ENCODE peak calls at places on chromosomes 7 and 10, in eight cellular contexts. One of them, this sample, is unnamed.

GRCh38 chr7:86942081-86942480 is 117.4 kb downstream of the ELAPOR2 start:
- DNase-seq in fibroblast of lung: no peak
- DNase-seq in cardiac muscle cell: no peak
- DNase-seq in Peyer's patch: no peak
- DNase-seq in suprapubic skin: no peak
- DNase-seq in stomach: no peak
- DNase-seq in naive thymus-derived CD4-positive, alpha-beta T cell: no peak
- DNase-seq in CD4-positive, alpha-beta T cell: no peak
- DNase-seq in this sample: no peak

GRCh38 chr10:49068209-49068608 is 47.1 kb downstream of the VSTM4 start:
- DNase-seq in cardiac muscle cell: no peak
- DNase-seq in CD4-positive, alpha-beta T cell: no peak
- DNase-seq in Peyer's patch: no peak
- DNase-seq in stomach: no peak
- DNase-seq in fibroblast of lung: no peak
- DNase-seq in suprapubic skin: no peak
- DNase-seq in naive thymus-derived CD4-positive, alpha-beta T cell: no peak
- DNase-seq in this sample: no peak

GRCh38 chr7:135994466-135995205 is 17.5 kb upstream of the MTPN start:
- DNase-seq in CD4-positive, alpha-beta T cell: no peak
- DNase-seq in Peyer's patch: no peak
- DNase-seq in suprapubic skin: no peak
- DNase-seq in fibroblast of lung: peak
- DNase-seq in stomach: no peak
- DNase-seq in naive thymus-derived CD4-positive, alpha-beta T cell: no peak
- DNase-seq in cardiac muscle cell: no peak
- DNase-seq in this sample: no peak

GRCh38 chr7:22251906-22252495 is 105.0 kb downstream of the RAPGEF5 start:
- DNase-seq in cardiac muscle cell: peak
- DNase-seq in stomach: no peak
- DNase-seq in Peyer's patch: no peak
- DNase-seq in CD4-positive, alpha-beta T cell: no peak
- DNase-seq in suprapubic skin: no peak
- DNase-seq in fibroblast of lung: no peak
- DNase-seq in naive thymus-derived CD4-positive, alpha-beta T cell: no peak
- DNase-seq in this sample: no peak

GRCh38 chr10:79437111-79437814 is 8.2 kb downstream of the ZCCHC24 start:
- DNase-seq in naive thymus-derived CD4-positive, alpha-beta T cell: no peak
- DNase-seq in CD4-positive, alpha-beta T cell: no peak
- DNase-seq in cardiac muscle cell: no peak
- DNase-seq in Peyer's patch: no peak
- DNase-seq in suprapubic skin: peak
- DNase-seq in fibroblast of lung: peak
- DNase-seq in stomach: no peak
- DNase-seq in this sample: no peak

GRCh38 chr7:299628-300027 is 9.7 kb downstream of the FOXL3 start:
- DNase-seq in naive thymus-derived CD4-positive, alpha-beta T cell: no peak
- DNase-seq in stomach: no peak
- DNase-seq in fibroblast of lung: no peak
- DNase-seq in CD4-positive, alpha-beta T cell: no peak
- DNase-seq in suprapubic skin: no peak
- DNase-seq in cardiac muscle cell: no peak
- DNase-seq in Peyer's patch: no peak
- DNase-seq in this sample: no peak

GRCh38 chr7:11341285-11341944 is 367.7 kb downstream of the PHF14 start:
- DNase-seq in suprapubic skin: no peak
- DNase-seq in naive thymus-derived CD4-positive, alpha-beta T cell: no peak
- DNase-seq in stomach: no peak
- DNase-seq in Peyer's patch: no peak
- DNase-seq in cardiac muscle cell: peak
- DNase-seq in CD4-positive, alpha-beta T cell: no peak
- DNase-seq in fibroblast of lung: peak
- DNase-seq in this sample: no peak

GRCh38 chr7:152859781-152860191 is 100.2 kb downstream of the ACTR3B start:
- DNase-seq in CD4-positive, alpha-beta T cell: no peak
- DNase-seq in cardiac muscle cell: no peak
- DNase-seq in suprapubic skin: no peak
- DNase-seq in stomach: no peak
- DNase-seq in Peyer's patch: no peak
- DNase-seq in fibroblast of lung: no peak
- DNase-seq in naive thymus-derived CD4-positive, alpha-beta T cell: no peak
- DNase-seq in this sample: no peak

GRCh38 chr10:74924251-74924954 is 98.0 kb downstream of the KAT6B start:
- DNase-seq in Peyer's patch: no peak
- DNase-seq in naive thymus-derived CD4-positive, alpha-beta T cell: no peak
- DNase-seq in CD4-positive, alpha-beta T cell: no peak
- DNase-seq in fibroblast of lung: peak
- DNase-seq in suprapubic skin: no peak
- DNase-seq in cardiac muscle cell: no peak
- DNase-seq in stomach: no peak
- DNase-seq in this sample: no peak

GRCh38 chr7:81608748-81609382 is 161.0 kb downstream of the HGF start:
- DNase-seq in fibroblast of lung: peak
- DNase-seq in stomach: no peak
- DNase-seq in naive thymus-derived CD4-positive, alpha-beta T cell: no peak
- DNase-seq in suprapubic skin: no peak
- DNase-seq in Peyer's patch: no peak
- DNase-seq in cardiac muscle cell: no peak
- DNase-seq in CD4-positive, alpha-beta T cell: no peak
- DNase-seq in this sample: no peak

GRCh38 chr7:36747251-36747968 is 23.1 kb upstream of the AOAH start:
- DNase-seq in CD4-positive, alpha-beta T cell: no peak
- DNase-seq in fibroblast of lung: peak
- DNase-seq in naive thymus-derived CD4-positive, alpha-beta T cell: no peak
- DNase-seq in cardiac muscle cell: no peak
- DNase-seq in Peyer's patch: no peak
- DNase-seq in stomach: no peak
- DNase-seq in suprapubic skin: no peak
- DNase-seq in this sample: no peak

GRCh38 chr7:151717918-151718317 is 159.0 kb downstream of the PRKAG2 start:
- DNase-seq in suprapubic skin: no peak
- DNase-seq in naive thymus-derived CD4-positive, alpha-beta T cell: no peak
- DNase-seq in CD4-positive, alpha-beta T cell: no peak
- DNase-seq in cardiac muscle cell: no peak
- DNase-seq in fibroblast of lung: no peak
- DNase-seq in Peyer's patch: no peak
- DNase-seq in stomach: no peak
- DNase-seq in this sample: no peak

GRCh38 chr10:103835121-103836045 is 20.0 kb downstream of the SH3PXD2A start:
- DNase-seq in suprapubic skin: peak
- DNase-seq in fibroblast of lung: peak
- DNase-seq in cardiac muscle cell: no peak
- DNase-seq in stomach: no peak
- DNase-seq in CD4-positive, alpha-beta T cell: no peak
- DNase-seq in Peyer's patch: no peak
- DNase-seq in naive thymus-derived CD4-positive, alpha-beta T cell: no peak
- DNase-seq in this sample: no peak

GRCh38 chr7:22665816-22666375 is 61.1 kb upstream of the IL6 start:
- DNase-seq in naive thymus-derived CD4-positive, alpha-beta T cell: peak
- DNase-seq in CD4-positive, alpha-beta T cell: no peak
- DNase-seq in cardiac muscle cell: no peak
- DNase-seq in Peyer's patch: no peak
- DNase-seq in fibroblast of lung: no peak
- DNase-seq in stomach: no peak
- DNase-seq in suprapubic skin: no peak
- DNase-seq in this sample: no peak

GRCh38 chr7:42493436-42494198 is 256.6 kb upstream of the GLI3 start:
- DNase-seq in cardiac muscle cell: peak
- DNase-seq in CD4-positive, alpha-beta T cell: no peak
- DNase-seq in naive thymus-derived CD4-positive, alpha-beta T cell: peak
- DNase-seq in fibroblast of lung: peak
- DNase-seq in suprapubic skin: peak
- DNase-seq in stomach: peak
- DNase-seq in Peyer's patch: peak
- DNase-seq in this sample: no peak

GRCh38 chr7:54874804-54875203 is 115.8 kb upstream of the SEC61G start:
- DNase-seq in stomach: no peak
- DNase-seq in naive thymus-derived CD4-positive, alpha-beta T cell: no peak
- DNase-seq in fibroblast of lung: peak
- DNase-seq in CD4-positive, alpha-beta T cell: no peak
- DNase-seq in Peyer's patch: no peak
- DNase-seq in suprapubic skin: no peak
- DNase-seq in cardiac muscle cell: no peak
- DNase-seq in this sample: no peak

GRCh38 chr7:96319444-96319843 is 2.5 kb downstream of the SLC25A13 start:
- DNase-seq in stomach: no peak
- DNase-seq in suprapubic skin: no peak
- DNase-seq in CD4-positive, alpha-beta T cell: no peak
- DNase-seq in naive thymus-derived CD4-positive, alpha-beta T cell: no peak
- DNase-seq in fibroblast of lung: no peak
- DNase-seq in Peyer's patch: no peak
- DNase-seq in cardiac muscle cell: no peak
- DNase-seq in this sample: no peak

GRCh38 chr10:29753283-29753682 is 118.5 kb upstream of the SVIL start:
- DNase-seq in fibroblast of lung: no peak
- DNase-seq in cardiac muscle cell: no peak
- DNase-seq in naive thymus-derived CD4-positive, alpha-beta T cell: no peak
- DNase-seq in stomach: no peak
- DNase-seq in suprapubic skin: no peak
- DNase-seq in CD4-positive, alpha-beta T cell: no peak
- DNase-seq in Peyer's patch: no peak
- DNase-seq in this sample: no peak

GRCh38 chr10:96133135-96133534 is 3.0 kb downstream of the ZNF518A start:
- DNase-seq in Peyer's patch: no peak
- DNase-seq in cardiac muscle cell: no peak
- DNase-seq in suprapubic skin: no peak
- DNase-seq in stomach: no peak
- DNase-seq in naive thymus-derived CD4-positive, alpha-beta T cell: no peak
- DNase-seq in fibroblast of lung: peak
- DNase-seq in CD4-positive, alpha-beta T cell: no peak
- DNase-seq in this sample: no peak
- H3K27ac ChIP-seq in Peyer's patch: no peak
- H3K27ac ChIP-seq in cardiac muscle cell: no peak
- H3K27ac ChIP-seq in suprapubic skin: no peak
- H3K27ac ChIP-seq in stomach: no peak
- H3K27ac ChIP-seq in naive thymus-derived CD4-positive, alpha-beta T cell: no peak
- H3K27ac ChIP-seq in fibroblast of lung: no peak
- H3K27ac ChIP-seq in CD4-positive, alpha-beta T cell: no peak
- H3K27ac ChIP-seq in this sample: no peak

DNA sequence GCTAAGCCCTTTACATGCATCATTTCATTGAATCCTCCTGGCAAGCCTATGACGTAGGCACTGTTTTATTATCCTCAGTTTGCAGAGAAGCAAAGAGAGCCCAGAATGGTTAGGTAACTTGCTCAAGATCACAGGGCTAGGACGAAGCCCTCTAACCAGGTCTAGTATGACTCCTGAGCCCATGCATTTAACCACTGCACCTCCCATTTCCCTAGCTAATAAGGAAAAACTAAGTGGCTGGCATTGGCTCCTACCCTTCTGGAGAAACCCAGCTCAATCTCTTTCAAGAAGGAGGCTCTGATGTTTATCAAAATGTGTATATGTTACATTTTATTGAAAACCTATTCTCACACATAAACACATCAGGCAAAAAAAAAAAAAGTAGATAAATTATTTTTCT is 19.8 kb downstream of the MYOF start:
- DNase-seq in naive thymus-derived CD4-positive, alpha-beta T cell: no peak
- DNase-seq in Peyer's patch: no peak
- DNase-seq in fibroblast of lung: no peak
- DNase-seq in CD4-positive, alpha-beta T cell: no peak
- DNase-seq in cardiac muscle cell: no peak
- DNase-seq in suprapubic skin: no peak
- DNase-seq in stomach: no peak
- DNase-seq in this sample: no peak
- H3K27ac ChIP-seq in naive thymus-derived CD4-positive, alpha-beta T cell: no peak
- H3K27ac ChIP-seq in Peyer's patch: no peak
- H3K27ac ChIP-seq in fibroblast of lung: peak
- H3K27ac ChIP-seq in CD4-positive, alpha-beta T cell: no peak
- H3K27ac ChIP-seq in cardiac muscle cell: no peak
- H3K27ac ChIP-seq in suprapubic skin: peak
- H3K27ac ChIP-seq in stomach: peak
- H3K27ac ChIP-seq in this sample: no peak

GRCh38 chr7:18593602-18594279 is 98.2 kb downstream of the HDAC9 start:
- DNase-seq in CD4-positive, alpha-beta T cell: no peak
- DNase-seq in Peyer's patch: no peak
- DNase-seq in fibroblast of lung: no peak
- DNase-seq in naive thymus-derived CD4-positive, alpha-beta T cell: no peak
- DNase-seq in cardiac muscle cell: no peak
- DNase-seq in suprapubic skin: no peak
- DNase-seq in stomach: no peak
- DNase-seq in this sample: no peak

DNA sequence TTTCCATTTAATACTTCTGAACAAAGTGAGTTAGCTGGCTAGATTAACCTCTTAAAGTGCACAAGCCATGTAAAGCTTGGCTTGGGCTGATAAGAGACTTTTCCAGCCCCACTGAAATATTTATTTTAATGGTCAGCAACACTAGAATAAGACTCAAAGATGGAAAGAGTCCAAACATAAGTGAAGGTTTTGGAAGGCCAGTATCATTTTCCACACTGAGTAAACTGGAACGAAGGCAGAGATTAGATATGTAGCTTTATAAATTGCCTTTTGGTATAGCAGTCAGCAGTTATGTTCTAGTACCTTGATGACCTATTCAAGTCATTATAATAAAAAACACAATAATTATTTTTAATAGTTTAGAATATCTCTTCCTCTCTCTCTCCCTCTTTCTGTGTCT is 102.2 kb downstream of the HDAC9 start:
- DNase-seq in CD4-positive, alpha-beta T cell: no peak
- DNase-seq in naive thymus-derived CD4-positive, alpha-beta T cell: no peak
- DNase-seq in stomach: no peak
- DNase-seq in suprapubic skin: no peak
- DNase-seq in Peyer's patch: no peak
- DNase-seq in fibroblast of lung: peak
- DNase-seq in cardiac muscle cell: no peak
- DNase-seq in this sample: no peak
- H3K27ac ChIP-seq in CD4-positive, alpha-beta T cell: no peak
- H3K27ac ChIP-seq in naive thymus-derived CD4-positive, alpha-beta T cell: no peak
- H3K27ac ChIP-seq in stomach: no peak
- H3K27ac ChIP-seq in suprapubic skin: no peak
- H3K27ac ChIP-seq in Peyer's patch: no peak
- H3K27ac ChIP-seq in fibroblast of lung: no peak
- H3K27ac ChIP-seq in cardiac muscle cell: peak
- H3K27ac ChIP-seq in this sample: no peak

DNA sequence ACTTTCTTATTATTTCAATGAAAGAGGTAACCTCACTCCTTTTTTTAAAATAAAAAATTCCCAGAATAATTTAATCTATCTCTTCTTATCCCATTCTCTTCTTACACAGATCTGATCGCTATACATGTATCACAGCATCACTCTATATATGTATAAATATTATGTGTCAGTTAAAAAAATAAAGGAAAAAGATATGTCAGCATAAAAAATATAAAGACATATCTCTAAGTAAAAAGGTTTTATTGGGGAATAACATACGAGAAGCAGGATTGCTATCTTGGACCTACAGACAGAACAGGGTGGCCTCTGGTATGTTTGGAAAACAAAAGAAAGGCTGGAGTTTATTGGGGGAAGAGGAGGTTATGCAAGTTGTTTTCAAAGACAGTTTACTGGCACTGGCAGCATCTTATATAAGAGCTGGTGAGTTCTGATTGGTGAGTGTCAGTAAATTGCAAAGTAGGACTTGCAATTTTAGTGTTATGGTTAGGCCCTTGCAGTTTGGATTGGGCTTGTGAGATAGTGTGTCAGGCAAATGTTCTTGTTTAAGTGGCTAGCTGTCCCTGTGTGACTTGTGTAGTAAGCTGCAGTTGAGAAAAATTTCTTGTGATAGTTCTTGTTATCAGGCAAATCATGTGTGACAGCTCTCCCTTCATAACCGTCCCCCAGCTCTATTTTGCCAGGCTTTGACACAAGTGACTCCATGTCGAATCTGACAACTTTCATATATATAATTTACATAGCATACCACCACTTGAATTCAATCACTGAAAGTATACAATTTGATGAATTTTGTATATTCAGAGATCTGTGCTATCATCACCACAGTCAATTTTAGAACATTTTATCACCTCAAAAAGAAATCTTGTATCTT is 118.2 kb downstream of the HBP1 start:
- DNase-seq in stomach: no peak
- DNase-seq in cardiac muscle cell: no peak
- DNase-seq in Peyer's patch: no peak
- DNase-seq in fibroblast of lung: no peak
- DNase-seq in CD4-positive, alpha-beta T cell: no peak
- DNase-seq in suprapubic skin: no peak
- DNase-seq in naive thymus-derived CD4-positive, alpha-beta T cell: no peak
- DNase-seq in this sample: no peak
- H3K27ac ChIP-seq in stomach: no peak
- H3K27ac ChIP-seq in cardiac muscle cell: peak
- H3K27ac ChIP-seq in Peyer's patch: no peak
- H3K27ac ChIP-seq in fibroblast of lung: no peak
- H3K27ac ChIP-seq in CD4-positive, alpha-beta T cell: no peak
- H3K27ac ChIP-seq in suprapubic skin: no peak
- H3K27ac ChIP-seq in naive thymus-derived CD4-positive, alpha-beta T cell: no peak
- H3K27ac ChIP-seq in this sample: no peak

This sample was measured in substantia nigra.